ENCODE peak calls at places on chromosomes 13 and 19, in nine cellular contexts. A is IMR-90, L is neural progenitor cell, O is HCT116, G is tibial nerve, I is heart right ventricle, X is bronchial epithelial cell, V is PC-3, Y is uterus. R is an unnamed sample.

GRCh38 chr13:32443111-32443510 is 15.2 kb upstream of the N4BP2L1 start:
- DNase-seq in O (peak; percentile 2), I (no peak), A (peak; percentile 23), V (peak; percentile 39), X (peak; percentile 27), G (peak; percentile 19), Y (no peak), L (no peak), R (no peak)

GRCh38 chr13:114194853-114195252 is 15.8 kb downstream of the CFAP97D2 start:
- DNase-seq in V (no peak), X (no peak), G (no peak), O (no peak), L (no peak), Y (no peak), I (no peak), A (no peak), R (no peak)

GRCh38 chr13:51618626-51619025 is 34.4 kb downstream of the WDFY2 start:
- DNase-seq in O (no peak), Y (no peak), X (no peak), V (no peak), I (no peak), L (no peak), G (no peak), A (no peak), R (peak; percentile 26)

GRCh38 chr13:50222569-50223332 is 207.5 kb downstream of the KCNRG start:
- DNase-seq in L (no peak), A (peak; percentile 68), X (peak; percentile 82), V (peak; percentile 66), O (no peak), G (peak; percentile 76), I (peak; percentile 37), Y (peak; percentile 50), R (no peak)

GRCh38 chr13:47420012-47420411 is 523.2 kb upstream of the HTR2A start:
- DNase-seq in O (no peak), X (no peak), L (no peak), Y (no peak), I (no peak), A (peak; percentile 14), G (no peak), V (peak; percentile 6), R (no peak)

GRCh38 chr13:113343692-113343968 is 20.3 kb downstream of the GRTP1 start:
- DNase-seq in A (no peak), O (no peak), L (no peak), I (no peak), G (no peak), X (no peak), Y (no peak), V (no peak), R (no peak)

GRCh38 chr13:21703846-21704245 is 33.0 kb downstream of the FGF9 start:
- DNase-seq in O (no peak), A (no peak), X (peak; percentile 90), I (no peak), Y (no peak), L (no peak), G (no peak), V (peak; percentile 71), R (no peak)

GRCh38 chr13:110726726-110727125 is 13.2 kb downstream of the ING1 start:
- DNase-seq in V (no peak), Y (no peak), I (no peak), O (no peak), G (no peak), L (no peak), A (no peak), X (no peak), R (no peak)

GRCh38 chr19:18009412-18010066 is 1.6 kb downstream of the ARRDC2 start:
- DNase-seq in O (no peak), G (no peak), I (no peak), Y (no peak), A (peak; percentile 17), L (no peak), V (peak; percentile 77), X (no peak), R (no peak)

GRCh38 chr19:18007605-18007938 is 398 bp upstream of the ARRDC2 start:
- DNase-seq in L (no peak), I (no peak), G (no peak), A (no peak), O (no peak), Y (no peak), X (no peak), V (no peak), R (no peak)

GRCh38 chr19:18008814-18009213 is 844 bp downstream of the ARRDC2 start:
- DNase-seq in O (no peak), I (no peak), A (no peak), V (no peak), G (no peak), L (no peak), Y (no peak), X (no peak), R (no peak)

GRCh38 chr19:18006895-18007604 is 920 bp upstream of the ARRDC2 start:
- DNase-seq in L (peak; percentile 89), X (peak; percentile 62), O (no peak), A (peak; percentile 62), G (peak; percentile 84), V (peak; percentile 92), I (peak; percentile 82), Y (peak; percentile 76), R (no peak)

GRCh38 chr19:18007939-18008673 is at the start of gene ARRDC2:
- DNase-seq in L (peak; percentile 98), X (peak; percentile 69), O (no peak), Y (peak; percentile 89), G (peak; percentile 92), I (peak; percentile 93), A (peak; percentile 87), V (peak; percentile 91), R (no peak)
- H3K4me3 ChIP-seq in L (peak within 1 kb of the TSS; percentile 51), X (peak within 1 kb of the TSS; percentile 48), O (no peak within 1 kb of the TSS), Y (peak within 1 kb of the TSS; percentile 43), G (peak within 1 kb of the TSS; percentile 64), I (peak within 1 kb of the TSS; percentile 45), A (peak within 1 kb of the TSS; percentile 60), V (peak within 1 kb of the TSS; percentile 65), R (peak within 1 kb of the TSS; percentile 40)

GRCh38 chr19:38095411-38096308 is 128.4 kb downstream of the DPF1 start:
- DNase-seq in X (peak; percentile 61), G (peak; percentile 73), V (peak; percentile 68), I (peak; percentile 68), A (peak; percentile 71), O (peak; percentile 40), L (peak; percentile 89), Y (peak; percentile 28), R (peak; percentile 55)

GRCh38 chr19:38093587-38093986 is 130.4 kb downstream of the DPF1 start:
- DNase-seq in A (no peak), L (no peak), X (no peak), G (no peak), O (no peak), Y (no peak), I (peak; percentile 40), V (no peak), R (no peak)

GRCh38 chr19:38090561-38090960 is 133.5 kb downstream of the DPF1 start:
- DNase-seq in V (no peak), A (no peak), L (no peak), Y (no peak), X (no peak), I (peak; percentile 17), O (no peak), G (no peak), R (no peak)

GRCh38 chr19:38089440-38089839 is 134.6 kb downstream of the DPF1 start:
- DNase-seq in A (no peak), V (no peak), X (no peak), Y (no peak), L (no peak), O (no peak), I (no peak), G (no peak), R (no peak)

DNA sequence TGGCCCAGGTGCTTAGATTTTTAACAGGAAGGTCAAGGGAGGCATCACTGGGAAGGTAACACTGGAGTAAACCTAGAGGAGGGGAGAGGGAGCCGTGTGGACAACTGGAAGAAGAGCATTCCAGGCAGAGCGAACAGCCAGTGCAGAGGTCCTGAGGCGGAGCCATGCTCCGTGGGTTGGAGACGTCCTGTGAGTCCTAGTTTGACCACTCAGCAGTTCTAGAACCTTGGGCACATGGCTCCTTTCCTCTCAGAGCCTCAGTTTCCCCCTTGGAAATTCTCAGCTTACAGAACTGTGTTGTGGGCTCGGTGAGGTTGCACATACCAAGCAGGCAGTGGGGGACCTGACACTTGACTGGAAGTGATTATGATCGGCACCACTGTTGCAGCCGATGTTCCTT is 130.9 kb downstream of the DPF1 start:
- DNase-seq in V (no peak), X (no peak), O (no peak), Y (no peak), L (no peak), G (no peak), A (no peak), I (no peak), R (no peak)
- H3K36me3 ChIP-seq in V (peaks cover 4% of the 10 kb centered on the region), X (peaks cover 4% of the 10 kb centered on the region), O (peaks cover 6% of the 10 kb centered on the region), Y (no peaks in the 10 kb centered on the region), L (no peaks in the 10 kb centered on the region), G (peaks cover 48% of the 10 kb centered on the region), A (peaks cover 16% of the 10 kb centered on the region), I (no peaks in the 10 kb centered on the region), R (no peaks in the 10 kb centered on the region)

GRCh38 chr19:12828494-12828893 is 5.9 kb downstream of the RTBDN start:
- DNase-seq in I (no peak), G (no peak), Y (no peak), X (no peak), L (peak; percentile 79), V (peak; percentile 49), O (no peak), A (no peak), R (no peak)

GRCh38 chr19:12821761-12822160 is 12.6 kb downstream of the RTBDN start:
- DNase-seq in O (no peak), V (peak; percentile 63), L (no peak), Y (no peak), X (peak; percentile 39), I (no peak), G (no peak), A (no peak), R (no peak)

DNA sequence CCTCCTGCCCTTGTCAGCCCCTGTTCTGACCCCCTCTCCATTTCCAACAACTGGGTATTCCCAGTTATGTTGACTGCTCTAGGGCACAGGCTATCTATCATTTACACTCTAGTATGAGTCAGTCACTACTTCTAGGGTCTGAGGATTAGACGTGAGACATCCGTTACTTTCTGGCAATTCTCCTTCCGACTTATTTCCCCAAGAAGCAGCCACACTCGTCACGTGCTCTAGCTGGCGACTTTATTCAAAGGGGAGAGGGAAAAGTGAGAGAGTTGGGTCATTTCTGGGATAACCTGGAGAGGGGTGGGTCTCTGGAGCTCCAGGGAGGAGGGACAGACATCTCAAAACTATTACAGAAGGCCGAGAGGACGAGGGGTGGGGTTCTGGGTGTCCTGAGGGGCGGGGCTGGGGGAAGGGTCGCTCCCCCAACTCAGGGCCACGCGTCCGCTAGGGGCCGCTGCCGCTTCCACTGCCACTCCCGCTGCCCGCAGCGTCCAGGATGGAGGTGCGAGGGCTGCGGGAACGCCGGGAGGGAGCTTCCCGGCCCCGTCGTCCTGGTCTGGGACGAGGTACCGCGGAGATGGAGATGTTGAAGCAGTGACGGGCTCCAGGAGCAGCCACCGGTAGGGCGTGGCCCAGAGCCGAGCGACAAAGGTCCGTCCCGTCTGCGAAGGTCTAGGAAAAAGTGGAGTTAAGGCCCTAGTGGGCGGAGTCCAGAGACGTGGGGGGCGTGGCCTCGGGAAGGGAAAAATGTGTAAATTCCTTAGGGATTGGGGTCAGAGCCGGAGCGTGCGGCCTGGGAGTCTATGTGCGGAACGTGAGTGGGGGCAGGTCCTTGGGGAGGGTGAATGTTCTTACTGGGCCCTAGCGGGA is 8.9 kb downstream of the RTBDN start:
- DNase-seq in X (no peak), I (no peak), O (no peak), V (peak; percentile 24), Y (no peak), L (peak; percentile 92), A (no peak), G (no peak), R (no peak)
- TF ChIP-seq CTCF in X (peak; percentile 56), I (peak; percentile 31), O (peak; percentile 44), V (peak; percentile 50), Y (no peak), L (peak; percentile 80), A (peak; percentile 32), G (no peak), R (peak; percentile 70)

GRCh38 chr13:29577135-29578051 is 18.1 kb downstream of the SLC7A1 start:
- DNase-seq in X (no peak), V (peak; percentile 32), Y (no peak), A (peak; percentile 38), O (no peak), G (no peak), I (no peak), L (no peak), R (no peak)

GRCh38 chr13:29581666-29582065 is 13.8 kb downstream of the SLC7A1 start:
- DNase-seq in X (no peak), A (no peak), Y (no peak), V (no peak), G (no peak), L (no peak), I (no peak), O (no peak), R (no peak)

GRCh38 chr13:29579094-29579493 is 16.4 kb downstream of the SLC7A1 start:
- DNase-seq in O (no peak), A (no peak), V (no peak), X (no peak), I (no peak), G (no peak), L (no peak), Y (no peak), R (no peak)

GRCh38 chr13:29576581-29576980 is 18.9 kb downstream of the SLC7A1 start:
- DNase-seq in G (no peak), A (no peak), O (no peak), I (no peak), V (no peak), L (no peak), Y (no peak), X (no peak), R (no peak)

DNA sequence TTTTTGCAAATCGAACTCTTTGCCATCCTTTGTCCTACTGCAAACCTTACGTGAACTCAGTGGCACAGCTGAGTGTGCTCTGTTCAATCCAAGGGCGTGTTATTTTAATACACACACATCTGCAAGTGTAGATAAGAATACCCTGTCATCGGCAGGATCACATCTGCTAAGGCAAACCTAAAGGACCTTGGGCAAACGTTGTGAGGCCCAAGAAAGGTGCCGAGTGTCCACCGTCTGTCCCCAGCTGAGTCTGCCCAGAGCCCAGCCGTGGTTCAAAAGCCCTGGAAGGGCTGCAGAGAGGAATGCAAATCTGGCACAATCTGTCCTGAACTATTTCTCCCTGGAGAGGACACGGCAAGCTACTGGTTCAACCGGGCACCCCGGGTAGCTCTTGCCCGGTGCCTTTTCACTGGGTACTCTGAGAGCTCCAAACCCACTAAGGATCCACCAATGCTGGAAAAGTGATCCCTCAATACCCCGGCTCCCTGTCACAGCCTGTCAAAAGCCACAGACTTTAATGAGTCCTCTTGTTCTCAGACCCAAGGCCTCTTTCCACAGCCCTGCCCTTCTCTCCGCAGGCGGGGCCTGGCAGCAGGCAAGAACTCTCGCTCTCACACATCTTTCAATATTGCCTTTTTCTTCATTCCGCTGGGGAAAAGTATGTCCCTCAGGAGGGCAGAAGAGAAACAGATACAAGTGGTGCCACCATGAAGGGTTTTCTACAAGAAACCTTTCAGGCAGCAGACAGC is 17.0 kb downstream of the SLC7A1 start:
- DNase-seq in O (no peak), V (no peak), I (no peak), A (no peak), L (no peak), Y (no peak), G (no peak), X (no peak), R (no peak)
- H3K4me3 ChIP-seq in O (no peak overlapping the region), V (no peak overlapping the region), I (no peak overlapping the region), A (no peak overlapping the region), L (no peak overlapping the region), Y (no peak overlapping the region), G (no peak overlapping the region), X (no peak overlapping the region), R (no peak overlapping the region)

R was measured in kidney epithelial cell.